ENCODE peak calls at places on chromosomes 16 and 17, in four cellular contexts. M is astrocyte, K is GM23338, Y is foreskin fibroblast. C is an unnamed sample.

GRCh38 chr17:60577147-60577925 is 22.7 kb upstream of the PPM1D start:
- DNase-seq in M (peak), K (peak), Y (peak), C (peak)

GRCh38 chr16:88653606-88654362 is 2.9 kb upstream of the CYBA start:
- DNase-seq in K (no peak), M (no peak), Y (no peak), C (no peak)

GRCh38 chr16:85610059-85610445 is 3.1 kb upstream of the GSE1 start:
- DNase-seq in K (no peak), M (no peak), Y (no peak), C (no peak)

GRCh38 chr17:50214986-50215730 is 13.7 kb upstream of the COL1A1 start:
- DNase-seq in Y (peak), K (no peak), M (peak), C (no peak)

GRCh38 chr16:63998-64913 is 8.2 kb downstream of the RHBDF1 start:
- DNase-seq in Y (no peak), K (no peak), M (no peak), C (no peak)

GRCh38 chr16:17027488-17028129 is 443.2 kb downstream of the XYLT1 start:
- DNase-seq in K (no peak), M (no peak), Y (no peak), C (no peak)

GRCh38 chr17:81741049-81741593 is 29.0 kb downstream of the SLC25A10 start:
- DNase-seq in Y (no peak), K (no peak), M (no peak), C (no peak)

GRCh38 chr16:11022002-11022401 is 77.6 kb downstream of the CLEC16A start:
- DNase-seq in M (no peak), Y (no peak), K (peak), C (no peak)

GRCh38 chr17:17352836-17353624 is 49.9 kb downstream of the NT5M start:
- DNase-seq in M (no peak), Y (no peak), K (no peak), C (no peak)

GRCh38 chr17:3750296-3750695 is 26.6 kb downstream of the HASPIN start:
- DNase-seq in M (no peak), K (no peak), Y (no peak), C (no peak)

GRCh38 chr17:47907932-47908562 is 12.0 kb downstream of the SP2 start:
- DNase-seq in Y (no peak), K (no peak), M (no peak), C (no peak)

GRCh38 chr17:36934144-36934758 is 3.0 kb upstream of the LHX1 start:
- DNase-seq in Y (no peak), M (no peak), K (peak), C (no peak)
- H3K4me3 ChIP-seq in Y (no peak), M (peak), K (peak), C (no peak)

GRCh38 chr16:82621796-82622195 is 5.0 kb upstream of the CDH13 start:
- DNase-seq in K (peak), M (no peak), Y (no peak), C (no peak)
- TF ChIP-seq CTCF in K (peak), M (peak), Y (no peak), C (peak)

GRCh38 chr17:45410144-45411091 is 22.3 kb downstream of the ARHGAP27 start:
- DNase-seq in K (no peak), M (no peak), Y (no peak), C (no peak)

GRCh38 chr17:45411348-45412105 is 21.1 kb downstream of the ARHGAP27 start:
- DNase-seq in M (no peak), Y (no peak), K (no peak), C (no peak)

GRCh38 chr17:45406107-45406506 is 26.6 kb downstream of the ARHGAP27 start:
- DNase-seq in M (no peak), Y (no peak), K (no peak), C (no peak)

GRCh38 chr17:45408611-45409421 is 23.9 kb downstream of the ARHGAP27 start:
- DNase-seq in Y (no peak), M (no peak), K (no peak), C (no peak)

GRCh38 chr17:45409659-45410076 is 23.0 kb downstream of the ARHGAP27 start:
- DNase-seq in K (no peak), Y (no peak), M (no peak), C (no peak)
- H3K4me3 ChIP-seq in K (no peak), Y (no peak), M (no peak), C (no peak)

GRCh38 chr17:74292495-74292894 is 18.5 kb downstream of the DNAI2 start:
- DNase-seq in K (no peak), Y (no peak), M (no peak), C (no peak)

GRCh38 chr17:74289688-74290087 is 15.7 kb downstream of the DNAI2 start:
- DNase-seq in M (no peak), K (no peak), Y (no peak), C (no peak)

GRCh38 chr17:74288785-74289184 is 14.8 kb downstream of the DNAI2 start:
- DNase-seq in K (no peak), M (no peak), Y (no peak), C (no peak)

GRCh38 chr17:74287203-74287602 is 13.2 kb downstream of the DNAI2 start:
- DNase-seq in Y (no peak), K (no peak), M (no peak), C (no peak)

GRCh38 chr17:74290340-74290739 is 16.3 kb downstream of the DNAI2 start:
- DNase-seq in M (no peak), K (peak), Y (no peak), C (no peak)
- TF ChIP-seq CTCF in M (no peak), K (peak), Y (no peak), C (no peak)

GRCh38 chr16:26816885-26817571 is 249.7 kb upstream of the C16orf82 start:
- DNase-seq in K (no peak), Y (peak), M (peak), C (peak)
- H3K4me3 ChIP-seq in K (no peak), Y (peak), M (no peak), C (no peak)

DNA sequence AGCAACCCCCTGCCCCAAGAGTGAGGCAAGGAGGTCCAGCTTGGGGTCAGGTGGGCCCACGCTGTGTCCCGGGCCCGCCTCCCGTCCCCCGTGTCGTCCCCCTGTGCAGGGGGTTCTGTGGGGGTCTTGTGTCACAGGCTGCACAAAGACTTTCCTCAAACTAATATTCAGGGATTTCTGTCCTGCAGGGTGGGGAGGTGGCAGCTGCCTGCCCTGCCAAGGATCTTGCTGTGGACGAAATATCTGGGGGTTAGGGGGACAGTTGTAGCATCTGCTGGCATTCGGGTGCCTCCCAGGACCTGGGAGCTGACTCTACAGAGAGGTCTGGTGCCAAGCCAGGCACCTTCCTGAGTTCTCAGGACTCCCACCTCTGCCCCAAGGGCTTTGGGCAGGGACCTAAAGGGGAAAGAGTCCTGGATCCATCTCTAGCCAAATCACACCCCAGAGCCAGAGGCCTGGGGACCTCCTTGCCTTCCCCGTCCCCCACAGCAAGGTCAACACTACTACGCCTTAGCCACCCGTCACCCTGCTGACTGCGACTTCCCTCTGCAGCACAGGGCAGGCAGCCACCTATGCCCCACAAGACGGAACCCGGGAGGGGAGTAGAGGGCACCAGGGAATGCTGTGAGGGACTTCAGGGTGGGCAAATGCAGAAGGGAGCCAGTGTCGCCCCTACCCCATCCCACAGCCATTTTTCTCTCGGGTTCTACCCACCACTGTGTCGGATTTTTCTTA is 59.3 kb downstream of the TMEM132E start:
- DNase-seq in M (no peak), K (no peak), Y (no peak), C (no peak)
- TF ChIP-seq CTCF in M (no peak), K (no peak), Y (no peak), C (no peak)

DNA sequence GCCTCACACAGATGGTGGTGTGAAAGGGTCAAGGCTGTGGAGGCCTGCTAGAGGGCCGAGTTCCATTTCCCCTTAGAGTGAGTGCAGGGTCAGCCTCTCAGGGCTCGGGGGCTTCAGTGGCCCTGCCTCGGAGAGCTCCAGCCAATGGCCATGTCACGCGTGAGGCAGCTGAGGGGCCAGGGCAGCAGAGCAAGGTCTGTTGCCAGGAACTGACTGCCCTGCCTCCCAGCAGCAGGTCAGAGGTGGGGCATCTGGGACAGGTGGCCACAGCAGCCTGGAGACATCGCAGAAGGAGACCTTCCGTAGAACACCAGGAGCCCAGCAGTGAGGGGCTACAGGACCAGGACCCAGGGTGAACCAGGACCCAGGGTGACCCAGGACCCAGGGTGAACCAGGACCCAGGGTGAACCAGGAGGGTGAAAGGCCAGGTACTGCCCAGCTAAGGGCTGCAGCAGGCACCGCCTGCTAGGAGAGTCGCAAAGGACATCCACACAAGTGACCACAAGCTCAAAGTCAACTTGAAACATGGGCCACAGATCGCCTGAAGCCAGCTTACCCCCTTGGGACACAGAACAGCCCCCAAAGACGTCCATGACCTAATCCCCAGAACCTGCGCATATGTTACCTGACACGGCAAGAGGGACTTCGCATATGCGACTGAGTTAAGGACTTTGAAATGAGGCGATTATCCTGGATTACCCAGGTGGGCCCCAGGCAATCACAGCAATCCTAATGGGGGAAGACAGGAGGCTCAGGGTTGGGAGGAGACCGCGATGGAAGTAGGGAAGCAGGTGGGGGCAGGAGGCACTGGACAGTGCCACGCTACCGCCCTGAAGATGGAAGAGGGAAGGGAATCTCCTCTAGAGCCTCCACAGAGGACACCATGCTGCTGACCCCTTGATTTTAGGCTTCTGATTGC is 4.8 kb upstream of the MEAK7 start:
- DNase-seq in M (no peak), Y (no peak), K (peak), C (no peak)
- H3K4me3 ChIP-seq in M (no peak), Y (no peak), K (no peak), C (no peak)

GRCh38 chr16:30949655-30950515 is 1.0 kb downstream of the ORAI3 start:
- DNase-seq in M (peak), K (peak), Y (peak), C (peak)
- TF ChIP-seq CTCF in M (no peak), K (peak), Y (no peak), C (peak)

C was measured in brain microvascular endothelial cell.